ENCODE peak calls at places on chromosomes 4 and X, in five cellular contexts. L, I, W, S and M are unnamed samples.

GRCh38 chr4:169117591-169118081 is 107.6 kb upstream of the CBR4 start:
- DNase-seq in L (no peak), I (peak), W (no peak), S (no peak), M (no peak)

GRCh38 chrX:53456254-53456653 is 22.1 kb upstream of the HSD17B10 start:
- DNase-seq in L (no peak), I (no peak), W (no peak), S (no peak), M (no peak)

GRCh38 chr4:84905646-84906045 is 60.8 kb downstream of the WDFY3 start:
- DNase-seq in L (no peak), I (no peak), W (peak), S (no peak), M (no peak)

GRCh38 chr4:87119965-87120364 is 100.5 kb downstream of the KLHL8 start:
- DNase-seq in L (no peak), I (no peak), W (no peak), S (no peak), M (no peak)

GRCh38 chr4:3765271-3766206 is 646 bp upstream of the ADRA2C start:
- DNase-seq in L (no peak), I (peak), W (no peak), S (peak), M (peak)

GRCh38 chr4:183798921-183799307 is 106.2 kb upstream of the STOX2 start:
- DNase-seq in L (no peak), I (no peak), W (no peak), S (no peak), M (no peak)

GRCh38 chrX:20037182-20037581 is 46.3 kb upstream of the BCLAF3 start:
- DNase-seq in L (no peak), I (no peak), W (no peak), S (no peak), M (no peak)

GRCh38 chr4:98446499-98447375 is 185.6 kb downstream of the RAP1GDS1 start:
- DNase-seq in L (no peak), I (peak), W (no peak), S (no peak), M (no peak)

GRCh38 chr4:15244354-15244753 is 183.5 kb upstream of the C1QTNF7 start:
- DNase-seq in L (no peak), I (peak), W (no peak), S (no peak), M (no peak)

GRCh38 chrX:28910501-28910900 is 323.3 kb downstream of the IL1RAPL1 start:
- DNase-seq in L (no peak), I (peak), W (no peak), S (no peak), M (no peak)

GRCh38 chrX:68936608-68937007 is 107.8 kb downstream of the EFNB1 start:
- DNase-seq in L (no peak), I (peak), W (no peak), S (no peak), M (peak)

GRCh38 chr4:38664704-38665401 is 854 bp downstream of the KLF3 start:
- DNase-seq in L (no peak), I (peak), W (peak), S (peak), M (peak)

GRCh38 chr4:94934201-94934600 is 176.4 kb downstream of the BMPR1B start:
- DNase-seq in L (no peak), I (peak), W (no peak), S (no peak), M (no peak)

GRCh38 chrX:15973299-15973698 is 118.7 kb upstream of the AP1S2 start:
- DNase-seq in L (no peak), I (peak), W (peak), S (peak), M (peak)

GRCh38 chrX:14896273-14896672 is 23.1 kb downstream of the MOSPD2 start:
- DNase-seq in L (no peak), I (no peak), W (no peak), S (no peak), M (no peak)

GRCh38 chrX:14832151-14832550 is 40.7 kb downstream of the FANCB start:
- DNase-seq in L (no peak), I (peak), W (no peak), S (no peak), M (no peak)

GRCh38 chr4:39341075-39341725 is 25.0 kb downstream of the RFC1 start:
- DNase-seq in L (no peak), I (no peak), W (no peak), S (no peak), M (no peak)

GRCh38 chr4:8112036-8112576 is 46.5 kb downstream of the ABLIM2 start:
- DNase-seq in L (no peak), I (no peak), W (no peak), S (no peak), M (no peak)

GRCh38 chr4:37609621-37610020 is 76.6 kb downstream of the RELL1 start:
- DNase-seq in L (no peak), I (no peak), W (no peak), S (no peak), M (no peak)

GRCh38 chr4:14054391-14054790 is 426.9 kb upstream of the BOD1L1 start:
- DNase-seq in L (no peak), I (no peak), W (no peak), S (no peak), M (no peak)

GRCh38 chr4:75048208-75048879 is 115.4 kb downstream of the PARM1 start:
- DNase-seq in L (no peak), I (no peak), W (no peak), S (no peak), M (no peak)

GRCh38 chr4:40432504-40432903 is 97.4 kb downstream of the CHRNA9 start:
- DNase-seq in L (no peak), I (no peak), W (no peak), S (no peak), M (no peak)

GRCh38 chrX:45300638-45301037 is 100.0 kb upstream of the DIPK2B start:
- DNase-seq in L (no peak), I (no peak), W (no peak), S (no peak), M (no peak)

GRCh38 chrX:138723301-138723700 is 11.8 kb upstream of the FGF13 start:
- DNase-seq in L (no peak), I (no peak), W (no peak), S (no peak), M (no peak)

GRCh38 chr4:74906771-74907170 is 26.1 kb upstream of the PARM1 start:
- DNase-seq in L (no peak), I (no peak), W (no peak), S (no peak), M (no peak)

GRCh38 chr4:23369331-23369730 is 520.5 kb downstream of the PPARGC1A start:
- DNase-seq in L (no peak), I (no peak), W (no peak), S (no peak), M (no peak)

GRCh38 chr4:32148120-32148666 is 1428.0 kb downstream of the PCDH7 start:
- DNase-seq in L (no peak), I (peak), W (no peak), S (no peak), M (no peak)

GRCh38 chr4:101238706-101239105 is 108.6 kb downstream of the PPP3CA start:
- DNase-seq in L (no peak), I (peak), W (no peak), S (no peak), M (peak)

GRCh38 chr4:138910914-138911336 is 104.7 kb upstream of the NOCT start:
- DNase-seq in L (no peak), I (peak), W (peak), S (peak), M (peak)

GRCh38 chr4:156771171-156771837 is 200.3 kb downstream of the PDGFC start:
- DNase-seq in L (no peak), I (peak), W (peak), S (no peak), M (peak)

GRCh38 chrX:108312938-108313337 is 125.3 kb downstream of the COL4A6 start:
- DNase-seq in L (peak), I (peak), W (peak), S (no peak), M (peak)